ENCODE peak calls at places on chromosomes 5 and 9, in six cellular contexts. One of them, this sample, is unnamed.

GRCh38 chr5:96222129-96222528 is 210.9 kb downstream of the PCSK1 start:
- DNase-seq in adrenal gland: no peak
- DNase-seq in spleen: no peak
- DNase-seq in GM12891: no peak
- DNase-seq in body of pancreas: no peak
- DNase-seq in tibial nerve: no peak
- DNase-seq in this sample: no peak

GRCh38 chr9:70609542-70610286 is 195.3 kb upstream of the KLF9 start:
- DNase-seq in body of pancreas: no peak
- DNase-seq in tibial nerve: peak; percentile 33
- DNase-seq in GM12891: no peak
- DNase-seq in adrenal gland: peak; percentile 83
- DNase-seq in spleen: no peak
- DNase-seq in this sample: no peak

GRCh38 chr9:112484607-112485006 is 2.0 kb upstream of the KIAA1958 start:
- DNase-seq in body of pancreas: no peak
- DNase-seq in GM12891: no peak
- DNase-seq in tibial nerve: no peak
- DNase-seq in spleen: no peak
- DNase-seq in adrenal gland: no peak
- DNase-seq in this sample: no peak

GRCh38 chr5:171363846-171364245 is 23.8 kb upstream of the NPM1 start:
- DNase-seq in spleen: no peak
- DNase-seq in tibial nerve: no peak
- DNase-seq in GM12891: no peak
- DNase-seq in adrenal gland: no peak
- DNase-seq in body of pancreas: no peak
- DNase-seq in this sample: peak; percentile 7

GRCh38 chr5:138148811-138149210 is 9.6 kb upstream of the NME5 start:
- DNase-seq in GM12891: no peak
- DNase-seq in adrenal gland: peak; percentile 38
- DNase-seq in spleen: no peak
- DNase-seq in body of pancreas: no peak
- DNase-seq in tibial nerve: no peak
- DNase-seq in this sample: peak; percentile 27

GRCh38 chr5:115583474-115583873 is 18.8 kb downstream of the TICAM2 start:
- DNase-seq in tibial nerve: no peak
- DNase-seq in adrenal gland: no peak
- DNase-seq in body of pancreas: no peak
- DNase-seq in GM12891: no peak
- DNase-seq in spleen: no peak
- DNase-seq in this sample: no peak

GRCh38 chr9:128211551-128212281 is 8.5 kb downstream of the DNM1 start:
- DNase-seq in spleen: no peak
- DNase-seq in GM12891: no peak
- DNase-seq in tibial nerve: no peak
- DNase-seq in body of pancreas: no peak
- DNase-seq in adrenal gland: no peak
- DNase-seq in this sample: no peak

GRCh38 chr9:114015607-114016006 is 62.5 kb downstream of the AMBP start:
- DNase-seq in spleen: no peak
- DNase-seq in tibial nerve: no peak
- DNase-seq in GM12891: no peak
- DNase-seq in adrenal gland: no peak
- DNase-seq in body of pancreas: no peak
- DNase-seq in this sample: no peak

GRCh38 chr9:89477811-89478583 is 19.9 kb downstream of the SEMA4D start:
- DNase-seq in body of pancreas: no peak
- DNase-seq in spleen: no peak
- DNase-seq in tibial nerve: no peak
- DNase-seq in GM12891: no peak
- DNase-seq in adrenal gland: peak; percentile 63
- DNase-seq in this sample: peak; percentile 41

GRCh38 chr9:118455781-118456180 is 751.6 kb downstream of the TLR4 start:
- DNase-seq in GM12891: no peak
- DNase-seq in body of pancreas: no peak
- DNase-seq in adrenal gland: no peak
- DNase-seq in spleen: no peak
- DNase-seq in tibial nerve: no peak
- DNase-seq in this sample: no peak

GRCh38 chr9:134174073-134174449 is 9.7 kb upstream of the RNU6ATAC start:
- DNase-seq in tibial nerve: no peak
- DNase-seq in adrenal gland: no peak
- DNase-seq in GM12891: no peak
- DNase-seq in body of pancreas: no peak
- DNase-seq in spleen: peak; percentile 85
- DNase-seq in this sample: no peak

DNA sequence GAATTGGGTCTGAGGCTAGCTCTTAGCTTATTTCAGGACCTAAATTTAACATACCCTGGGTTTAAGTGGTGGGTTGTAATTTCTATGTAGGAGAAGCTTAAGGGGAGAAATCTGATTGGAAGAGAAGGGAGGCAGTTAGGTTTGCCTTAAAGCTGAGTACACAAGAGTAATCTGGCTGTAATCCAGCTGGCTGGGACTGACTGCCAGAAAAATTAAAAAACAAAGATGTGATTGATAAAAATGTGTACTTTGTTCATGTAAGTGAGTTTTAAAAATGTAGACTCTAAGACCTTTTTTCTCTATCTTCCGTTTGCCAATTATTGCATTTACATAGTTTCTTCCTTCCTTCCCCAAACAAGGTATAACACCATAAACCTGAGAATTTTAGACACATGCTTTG is 17.4 kb upstream of the MSMP start:
- DNase-seq in spleen: no peak
- DNase-seq in tibial nerve: no peak
- DNase-seq in body of pancreas: peak; percentile 74
- DNase-seq in GM12891: no peak
- DNase-seq in adrenal gland: no peak
- DNase-seq in this sample: peak; percentile 27
- TF ChIP-seq POLR2A in spleen: no peak
- TF ChIP-seq POLR2A in tibial nerve: no peak
- TF ChIP-seq POLR2A in body of pancreas: no peak
- TF ChIP-seq POLR2A in GM12891: no peak
- TF ChIP-seq POLR2A in adrenal gland: no peak
- TF ChIP-seq POLR2A in this sample: no peak

GRCh38 chr9:35072461-35073275 is at the start of gene VCP:
- DNase-seq in body of pancreas: peak; percentile 98
- DNase-seq in adrenal gland: peak; percentile 99
- DNase-seq in spleen: peak; percentile 98
- DNase-seq in GM12891: peak; percentile 94
- DNase-seq in tibial nerve: peak; percentile 95
- DNase-seq in this sample: peak; percentile 99
- TF ChIP-seq POLR2A in body of pancreas: peak; percentile 96
- TF ChIP-seq POLR2A in adrenal gland: peak; percentile 97
- TF ChIP-seq POLR2A in spleen: peak; percentile 74
- TF ChIP-seq POLR2A in GM12891: peak; percentile 85
- TF ChIP-seq POLR2A in tibial nerve: peak; percentile 87
- TF ChIP-seq POLR2A in this sample: peak; percentile 97

GRCh38 chr9:68778635-68779034 is 73.6 kb downstream of the PIP5K1B start:
- DNase-seq in tibial nerve: no peak
- DNase-seq in adrenal gland: no peak
- DNase-seq in spleen: no peak
- DNase-seq in GM12891: no peak
- DNase-seq in body of pancreas: no peak
- DNase-seq in this sample: peak; percentile 80

GRCh38 chr9:68780377-68780707 is 75.3 kb downstream of the PIP5K1B start:
- DNase-seq in body of pancreas: no peak
- DNase-seq in GM12891: no peak
- DNase-seq in spleen: no peak
- DNase-seq in adrenal gland: no peak
- DNase-seq in tibial nerve: no peak
- DNase-seq in this sample: peak; percentile 89

GRCh38 chr9:68781866-68782265 is 76.8 kb downstream of the PIP5K1B start:
- DNase-seq in adrenal gland: no peak
- DNase-seq in tibial nerve: no peak
- DNase-seq in body of pancreas: no peak
- DNase-seq in GM12891: no peak
- DNase-seq in spleen: no peak
- DNase-seq in this sample: no peak

GRCh38 chr9:68780735-68781134 is 75.7 kb downstream of the PIP5K1B start:
- DNase-seq in tibial nerve: no peak
- DNase-seq in spleen: no peak
- DNase-seq in body of pancreas: no peak
- DNase-seq in GM12891: no peak
- DNase-seq in adrenal gland: no peak
- DNase-seq in this sample: peak; percentile 75

GRCh38 chr9:68779558-68780376 is 74.7 kb downstream of the PIP5K1B start:
- DNase-seq in GM12891: peak; percentile 65
- DNase-seq in tibial nerve: peak; percentile 83
- DNase-seq in adrenal gland: peak; percentile 95
- DNase-seq in spleen: peak; percentile 98
- DNase-seq in body of pancreas: peak; percentile 95
- DNase-seq in this sample: peak; percentile 98
- TF ChIP-seq POLR2A in GM12891: peak; percentile 80
- TF ChIP-seq POLR2A in tibial nerve: peak; percentile 83
- TF ChIP-seq POLR2A in adrenal gland: peak; percentile 85
- TF ChIP-seq POLR2A in spleen: no peak
- TF ChIP-seq POLR2A in body of pancreas: peak; percentile 91
- TF ChIP-seq POLR2A in this sample: peak; percentile 90

DNA sequence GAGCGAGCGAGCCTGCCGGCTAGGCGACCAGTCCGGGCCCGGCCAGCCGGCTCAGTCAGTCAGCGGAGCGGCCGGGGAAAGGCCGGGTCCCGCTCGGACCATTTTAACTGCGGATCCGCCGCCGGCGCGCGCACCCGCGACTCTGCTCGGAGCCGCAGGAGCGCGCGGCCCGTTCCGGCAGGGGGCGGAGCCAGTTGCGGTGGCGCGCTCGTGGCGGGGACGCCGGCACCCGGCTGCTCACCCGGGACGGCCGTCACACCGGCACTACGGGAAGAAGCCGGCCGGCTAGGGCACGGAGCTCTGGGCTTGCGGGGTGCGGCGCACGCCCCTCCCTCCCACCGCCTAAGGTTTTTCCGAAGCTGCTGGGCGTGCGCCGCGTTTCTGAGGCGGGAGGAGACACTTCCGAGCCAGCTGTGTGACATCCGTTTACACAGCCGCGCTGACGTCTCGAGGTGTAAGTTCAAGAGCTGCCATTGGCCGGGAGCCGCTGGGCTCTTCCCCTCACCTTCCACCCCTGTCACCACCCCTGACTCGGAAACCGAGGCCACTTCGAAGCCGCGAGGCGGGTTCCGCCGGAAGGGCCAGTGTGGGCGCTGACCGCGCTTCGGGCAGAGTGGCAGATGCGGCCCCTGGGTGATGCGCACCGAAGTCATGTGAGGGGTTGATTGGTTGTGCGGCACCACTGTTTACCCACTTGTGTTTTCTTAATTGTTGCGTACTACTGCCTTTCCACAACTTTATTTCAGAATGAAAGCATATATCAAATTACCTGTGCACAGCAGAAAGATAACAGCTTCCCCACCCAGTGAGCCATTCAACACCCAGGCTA is at the start of gene FBXL17:
- DNase-seq in spleen: peak; percentile 99
- DNase-seq in body of pancreas: peak; percentile 94
- DNase-seq in adrenal gland: peak; percentile 98
- DNase-seq in tibial nerve: peak; percentile 87
- DNase-seq in GM12891: peak; percentile 56
- DNase-seq in this sample: peak; percentile 97
- TF ChIP-seq POLR2A in spleen: peak; percentile 94
- TF ChIP-seq POLR2A in body of pancreas: peak; percentile 88
- TF ChIP-seq POLR2A in adrenal gland: peak; percentile 92
- TF ChIP-seq POLR2A in tibial nerve: peak; percentile 85
- TF ChIP-seq POLR2A in GM12891: peak; percentile 82
- TF ChIP-seq POLR2A in this sample: peak; percentile 97

GRCh38 chr9:135500525-135501260 is at the start of gene MRPS2:
- DNase-seq in GM12891: peak; percentile 97
- DNase-seq in tibial nerve: peak; percentile 63
- DNase-seq in adrenal gland: peak; percentile 87
- DNase-seq in spleen: peak; percentile 97
- DNase-seq in body of pancreas: peak; percentile 86
- DNase-seq in this sample: peak; percentile 93
- TF ChIP-seq POLR2A in GM12891: peak; percentile 66
- TF ChIP-seq POLR2A in tibial nerve: peak; percentile 30
- TF ChIP-seq POLR2A in adrenal gland: no peak
- TF ChIP-seq POLR2A in spleen: no peak
- TF ChIP-seq POLR2A in body of pancreas: peak; percentile 69
- TF ChIP-seq POLR2A in this sample: peak; percentile 65

GRCh38 chr9:124594215-124594614 is 87.0 kb upstream of the NR5A1 start:
- DNase-seq in tibial nerve: no peak
- DNase-seq in adrenal gland: no peak
- DNase-seq in spleen: no peak
- DNase-seq in body of pancreas: no peak
- DNase-seq in GM12891: no peak
- DNase-seq in this sample: no peak

GRCh38 chr9:124598048-124598447 is 90.8 kb upstream of the NR5A1 start:
- DNase-seq in spleen: no peak
- DNase-seq in GM12891: no peak
- DNase-seq in adrenal gland: no peak
- DNase-seq in body of pancreas: no peak
- DNase-seq in tibial nerve: no peak
- DNase-seq in this sample: no peak

GRCh38 chr9:124596172-124596839 is 89.1 kb upstream of the NR5A1 start:
- DNase-seq in body of pancreas: no peak
- DNase-seq in spleen: no peak
- DNase-seq in tibial nerve: no peak
- DNase-seq in GM12891: no peak
- DNase-seq in adrenal gland: no peak
- DNase-seq in this sample: no peak

GRCh38 chr9:124594673-124595072 is 87.5 kb upstream of the NR5A1 start:
- DNase-seq in adrenal gland: no peak
- DNase-seq in spleen: no peak
- DNase-seq in tibial nerve: no peak
- DNase-seq in GM12891: no peak
- DNase-seq in body of pancreas: no peak
- DNase-seq in this sample: no peak

GRCh38 chr9:124595743-124596142 is 88.5 kb upstream of the NR5A1 start:
- DNase-seq in spleen: no peak
- DNase-seq in tibial nerve: no peak
- DNase-seq in body of pancreas: no peak
- DNase-seq in GM12891: no peak
- DNase-seq in adrenal gland: no peak
- DNase-seq in this sample: no peak
- TF ChIP-seq POLR2A in spleen: no peak
- TF ChIP-seq POLR2A in tibial nerve: no peak
- TF ChIP-seq POLR2A in body of pancreas: no peak
- TF ChIP-seq POLR2A in GM12891: no peak
- TF ChIP-seq POLR2A in adrenal gland: no peak
- TF ChIP-seq POLR2A in this sample: no peak

DNA sequence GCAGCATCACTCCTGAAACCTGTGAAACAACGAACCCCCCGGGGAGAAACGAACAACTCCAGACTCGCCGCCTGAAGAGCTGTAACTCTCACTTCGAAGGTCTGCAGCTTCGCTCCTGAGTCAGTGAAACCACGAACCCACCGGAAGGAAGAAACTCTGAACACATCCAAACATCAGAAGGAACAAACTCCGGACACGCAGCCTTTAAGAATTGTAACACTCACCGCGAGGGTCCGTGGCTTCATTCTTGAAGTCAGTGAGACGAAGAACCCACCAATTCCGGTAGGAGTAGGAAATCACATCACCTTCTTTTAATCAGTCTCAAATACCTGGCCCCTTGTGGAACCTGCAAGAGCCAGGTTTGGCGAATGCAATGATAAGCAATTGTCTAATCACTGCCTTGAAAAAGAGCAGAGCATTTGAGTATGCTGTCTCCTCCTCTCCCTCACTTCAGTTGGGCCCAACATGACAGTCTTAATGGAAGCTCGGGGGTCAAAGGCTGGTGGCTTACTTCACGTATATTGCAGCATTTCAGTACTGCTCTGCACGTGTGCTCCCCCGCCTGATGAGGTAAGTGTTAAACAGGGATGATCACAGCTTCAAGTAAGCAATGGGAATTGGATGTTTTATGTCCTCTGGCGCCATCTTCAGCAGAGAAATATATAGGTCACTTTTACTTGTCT is 471 bp downstream of the IRGM start:
- DNase-seq in spleen: peak; percentile 67
- DNase-seq in body of pancreas: peak; percentile 43
- DNase-seq in adrenal gland: peak; percentile 55
- DNase-seq in GM12891: peak; percentile 32
- DNase-seq in tibial nerve: no peak
- DNase-seq in this sample: peak; percentile 71
- TF ChIP-seq POLR2A in spleen: no peak
- TF ChIP-seq POLR2A in body of pancreas: no peak
- TF ChIP-seq POLR2A in adrenal gland: no peak
- TF ChIP-seq POLR2A in GM12891: no peak
- TF ChIP-seq POLR2A in tibial nerve: no peak
- TF ChIP-seq POLR2A in this sample: no peak